ENCODE peak calls at places on chromosomes 12 and 14, in five cellular contexts. One of them, this sample, is unnamed.

GRCh38 chr14:90508536-90509254 is 111.9 kb downstream of the CALM1 start:
- DNase-seq in stimulated activated CD4-positive, alpha-beta T cell treated with anti-CD3 and anti-CD28 coated beads, Interleukin-1b, Interleukin-23, amount 100 ng/mL, for 48 hours: no peak
- DNase-seq in SW480: no peak
- DNase-seq in neural crest cell: no peak
- DNase-seq in fibroblast of pulmonary artery: no peak
- DNase-seq in this sample: peak; percentile 63

GRCh38 chr14:57275023-57275664 is 6.4 kb downstream of the AP5M1 start:
- DNase-seq in fibroblast of pulmonary artery: no peak
- DNase-seq in SW480: no peak
- DNase-seq in neural crest cell: no peak
- DNase-seq in stimulated activated CD4-positive, alpha-beta T cell treated with anti-CD3 and anti-CD28 coated beads, Interleukin-1b, Interleukin-23, amount 100 ng/mL, for 48 hours: no peak
- DNase-seq in this sample: no peak

GRCh38 chr12:121711925-121712461 is 559 bp upstream of the TMEM120B start:
- DNase-seq in stimulated activated CD4-positive, alpha-beta T cell treated with anti-CD3 and anti-CD28 coated beads, Interleukin-1b, Interleukin-23, amount 100 ng/mL, for 48 hours: no peak
- DNase-seq in neural crest cell: no peak
- DNase-seq in SW480: peak; percentile 43
- DNase-seq in fibroblast of pulmonary artery: peak; percentile 28
- DNase-seq in this sample: peak; percentile 70

GRCh38 chr12:104708891-104709290 is 249.2 kb downstream of the SLC41A2 start:
- DNase-seq in fibroblast of pulmonary artery: no peak
- DNase-seq in SW480: no peak
- DNase-seq in stimulated activated CD4-positive, alpha-beta T cell treated with anti-CD3 and anti-CD28 coated beads, Interleukin-1b, Interleukin-23, amount 100 ng/mL, for 48 hours: no peak
- DNase-seq in neural crest cell: no peak
- DNase-seq in this sample: no peak

GRCh38 chr12:88471641-88472040 is 108.6 kb downstream of the KITLG start:
- DNase-seq in stimulated activated CD4-positive, alpha-beta T cell treated with anti-CD3 and anti-CD28 coated beads, Interleukin-1b, Interleukin-23, amount 100 ng/mL, for 48 hours: no peak
- DNase-seq in neural crest cell: no peak
- DNase-seq in SW480: no peak
- DNase-seq in fibroblast of pulmonary artery: peak; percentile 82
- DNase-seq in this sample: no peak

GRCh38 chr14:23306412-23307145 is at the start of gene BCL2L2:
- DNase-seq in stimulated activated CD4-positive, alpha-beta T cell treated with anti-CD3 and anti-CD28 coated beads, Interleukin-1b, Interleukin-23, amount 100 ng/mL, for 48 hours: peak; percentile 10
- DNase-seq in neural crest cell: peak; percentile 76
- DNase-seq in SW480: peak; percentile 84
- DNase-seq in fibroblast of pulmonary artery: peak; percentile 91
- DNase-seq in this sample: peak; percentile 94

GRCh38 chr12:26278266-26278665 is 82.9 kb downstream of the SSPN start:
- DNase-seq in fibroblast of pulmonary artery: no peak
- DNase-seq in stimulated activated CD4-positive, alpha-beta T cell treated with anti-CD3 and anti-CD28 coated beads, Interleukin-1b, Interleukin-23, amount 100 ng/mL, for 48 hours: no peak
- DNase-seq in SW480: no peak
- DNase-seq in neural crest cell: no peak
- DNase-seq in this sample: no peak

GRCh38 chr14:68610251-68610793 is 182.5 kb downstream of the ZFP36L1 start:
- DNase-seq in neural crest cell: no peak
- DNase-seq in SW480: peak; percentile 70
- DNase-seq in fibroblast of pulmonary artery: no peak
- DNase-seq in stimulated activated CD4-positive, alpha-beta T cell treated with anti-CD3 and anti-CD28 coated beads, Interleukin-1b, Interleukin-23, amount 100 ng/mL, for 48 hours: no peak
- DNase-seq in this sample: no peak

GRCh38 chr14:25400607-25401206 is 350.8 kb upstream of the STXBP6 start:
- DNase-seq in SW480: peak; percentile 46
- DNase-seq in stimulated activated CD4-positive, alpha-beta T cell treated with anti-CD3 and anti-CD28 coated beads, Interleukin-1b, Interleukin-23, amount 100 ng/mL, for 48 hours: peak; percentile 8
- DNase-seq in neural crest cell: peak; percentile 56
- DNase-seq in fibroblast of pulmonary artery: peak; percentile 58
- DNase-seq in this sample: peak; percentile 49

GRCh38 chr12:7512528-7512927 is 9.0 kb upstream of the CD163 start:
- DNase-seq in neural crest cell: no peak
- DNase-seq in SW480: peak; percentile 29
- DNase-seq in stimulated activated CD4-positive, alpha-beta T cell treated with anti-CD3 and anti-CD28 coated beads, Interleukin-1b, Interleukin-23, amount 100 ng/mL, for 48 hours: no peak
- DNase-seq in fibroblast of pulmonary artery: peak; percentile 46
- DNase-seq in this sample: peak; percentile 3

GRCh38 chr12:101759396-101760047 is 20.3 kb upstream of the SYCP3 start:
- DNase-seq in stimulated activated CD4-positive, alpha-beta T cell treated with anti-CD3 and anti-CD28 coated beads, Interleukin-1b, Interleukin-23, amount 100 ng/mL, for 48 hours: no peak
- DNase-seq in SW480: peak; percentile 34
- DNase-seq in fibroblast of pulmonary artery: peak; percentile 48
- DNase-seq in neural crest cell: no peak
- DNase-seq in this sample: peak; percentile 50

GRCh38 chr12:8544295-8544694 is 3.6 kb upstream of the CLEC4E start:
- DNase-seq in fibroblast of pulmonary artery: peak; percentile 78
- DNase-seq in stimulated activated CD4-positive, alpha-beta T cell treated with anti-CD3 and anti-CD28 coated beads, Interleukin-1b, Interleukin-23, amount 100 ng/mL, for 48 hours: peak; percentile 65
- DNase-seq in SW480: peak; percentile 63
- DNase-seq in neural crest cell: peak; percentile 77
- DNase-seq in this sample: peak; percentile 72

GRCh38 chr12:79691299-79692248 is 810 bp upstream of the PAWR start:
- DNase-seq in fibroblast of pulmonary artery: peak; percentile 85
- DNase-seq in stimulated activated CD4-positive, alpha-beta T cell treated with anti-CD3 and anti-CD28 coated beads, Interleukin-1b, Interleukin-23, amount 100 ng/mL, for 48 hours: peak; percentile 3
- DNase-seq in neural crest cell: no peak
- DNase-seq in SW480: peak; percentile 76
- DNase-seq in this sample: peak; percentile 61

GRCh38 chr14:90288646-90289355 is 32.4 kb downstream of the PSMC1 start:
- DNase-seq in neural crest cell: no peak
- DNase-seq in fibroblast of pulmonary artery: no peak
- DNase-seq in stimulated activated CD4-positive, alpha-beta T cell treated with anti-CD3 and anti-CD28 coated beads, Interleukin-1b, Interleukin-23, amount 100 ng/mL, for 48 hours: no peak
- DNase-seq in SW480: no peak
- DNase-seq in this sample: peak; percentile 34

GRCh38 chr14:101241147-101241546 is 320.1 kb upstream of the DIO3 start:
- DNase-seq in stimulated activated CD4-positive, alpha-beta T cell treated with anti-CD3 and anti-CD28 coated beads, Interleukin-1b, Interleukin-23, amount 100 ng/mL, for 48 hours: no peak
- DNase-seq in neural crest cell: no peak
- DNase-seq in SW480: no peak
- DNase-seq in fibroblast of pulmonary artery: no peak
- DNase-seq in this sample: no peak

GRCh38 chr14:101072945-101073597 is 169.5 kb upstream of the RTL1 start:
- DNase-seq in SW480: peak; percentile 98
- DNase-seq in stimulated activated CD4-positive, alpha-beta T cell treated with anti-CD3 and anti-CD28 coated beads, Interleukin-1b, Interleukin-23, amount 100 ng/mL, for 48 hours: peak; percentile 22
- DNase-seq in fibroblast of pulmonary artery: peak; percentile 95
- DNase-seq in neural crest cell: no peak
- DNase-seq in this sample: peak; percentile 65

GRCh38 chr12:115172521-115172920 is 488.5 kb upstream of the TBX3 start:
- DNase-seq in fibroblast of pulmonary artery: peak; percentile 20
- DNase-seq in neural crest cell: no peak
- DNase-seq in SW480: no peak
- DNase-seq in stimulated activated CD4-positive, alpha-beta T cell treated with anti-CD3 and anti-CD28 coated beads, Interleukin-1b, Interleukin-23, amount 100 ng/mL, for 48 hours: no peak
- DNase-seq in this sample: no peak

GRCh38 chr12:106582661-106583577 is at the start of gene RFX4:
- DNase-seq in fibroblast of pulmonary artery: no peak
- DNase-seq in neural crest cell: peak; percentile 69
- DNase-seq in SW480: no peak
- DNase-seq in stimulated activated CD4-positive, alpha-beta T cell treated with anti-CD3 and anti-CD28 coated beads, Interleukin-1b, Interleukin-23, amount 100 ng/mL, for 48 hours: no peak
- DNase-seq in this sample: no peak

GRCh38 chr12:84874125-84874824 is 38.3 kb downstream of the SLC6A15 start:
- DNase-seq in fibroblast of pulmonary artery: peak; percentile 83
- DNase-seq in SW480: peak; percentile 62
- DNase-seq in neural crest cell: no peak
- DNase-seq in stimulated activated CD4-positive, alpha-beta T cell treated with anti-CD3 and anti-CD28 coated beads, Interleukin-1b, Interleukin-23, amount 100 ng/mL, for 48 hours: no peak
- DNase-seq in this sample: peak; percentile 47

GRCh38 chr14:58272589-58273372 is 25.6 kb upstream of the ARID4A start:
- DNase-seq in SW480: no peak
- DNase-seq in fibroblast of pulmonary artery: peak; percentile 52
- DNase-seq in neural crest cell: no peak
- DNase-seq in stimulated activated CD4-positive, alpha-beta T cell treated with anti-CD3 and anti-CD28 coated beads, Interleukin-1b, Interleukin-23, amount 100 ng/mL, for 48 hours: no peak
- DNase-seq in this sample: peak; percentile 87

GRCh38 chr12:34219046-34219770 is 196.9 kb downstream of the ALG10 start:
- DNase-seq in neural crest cell: no peak
- DNase-seq in fibroblast of pulmonary artery: no peak
- DNase-seq in stimulated activated CD4-positive, alpha-beta T cell treated with anti-CD3 and anti-CD28 coated beads, Interleukin-1b, Interleukin-23, amount 100 ng/mL, for 48 hours: peak; percentile 6
- DNase-seq in SW480: no peak
- DNase-seq in this sample: no peak

GRCh38 chr12:86264451-86265328 is 8.5 kb upstream of the MGAT4C start:
- DNase-seq in fibroblast of pulmonary artery: no peak
- DNase-seq in neural crest cell: no peak
- DNase-seq in SW480: no peak
- DNase-seq in stimulated activated CD4-positive, alpha-beta T cell treated with anti-CD3 and anti-CD28 coated beads, Interleukin-1b, Interleukin-23, amount 100 ng/mL, for 48 hours: no peak
- DNase-seq in this sample: peak; percentile 55